ENCODE peak calls at places on chromosomes 4 and X, in six cellular contexts. A is tibial nerve, E is MM.1S, I is coronary artery, L is neural progenitor cell, D is AG04450. N is an unnamed sample.

GRCh38 chr4:143581331-143581961 is 67.9 kb downstream of the SMARCA5 start:
- DNase-seq in L (peak; percentile 47), A (no peak), E (no peak), I (no peak), D (no peak), N (no peak)

GRCh38 chrX:40734956-40735317 is 405 bp downstream of the MED14 start:
- DNase-seq in E (peak; percentile 18), I (no peak), D (no peak), L (no peak), A (no peak), N (peak; percentile 16)

GRCh38 chr4:54014761-54015160 is 49.6 kb downstream of the CHIC2 start:
- DNase-seq in E (no peak), I (no peak), D (no peak), L (no peak), A (no peak), N (no peak)

GRCh38 chrX:123339201-123339905 is 155.3 kb downstream of the GRIA3 start:
- DNase-seq in D (no peak), E (no peak), L (no peak), A (no peak), I (no peak), N (no peak)

GRCh38 chrX:97326456-97326855 is 442.7 kb downstream of the RPA4 start:
- DNase-seq in I (no peak), D (no peak), L (no peak), E (peak; percentile 93), A (no peak), N (no peak)

GRCh38 chrX:131746491-131746968 is 202.7 kb downstream of the OR13H1 start:
- DNase-seq in I (peak; percentile 88), D (no peak), L (no peak), A (no peak), E (peak; percentile 78), N (peak; percentile 17)

GRCh38 chr4:187209921-187210613 is 486.4 kb upstream of the FAT1 start:
- DNase-seq in D (peak; percentile 45), E (no peak), L (no peak), A (no peak), I (no peak), N (peak; percentile 39)

GRCh38 chr4:53767503-53767902 is 176.2 kb upstream of the LNX1 start:
- DNase-seq in L (no peak), A (no peak), E (no peak), D (no peak), I (no peak), N (no peak)

GRCh38 chr4:135236035-135236434 is 1034.4 kb upstream of the PABPC4L start:
- DNase-seq in I (no peak), D (no peak), A (no peak), E (no peak), L (no peak), N (no peak)

GRCh38 chrX:66016905-66017658 is 22.8 kb downstream of the VSIG4 start:
- DNase-seq in L (no peak), D (no peak), I (no peak), A (no peak), E (no peak), N (no peak)

GRCh38 chr4:24794111-24794860 is 1.1 kb upstream of the SOD3 start:
- DNase-seq in D (no peak), I (peak; percentile 88), E (no peak), L (no peak), A (no peak), N (peak; percentile 30)

GRCh38 chrX:44012484-44013096 is 39.4 kb upstream of the NDP start:
- DNase-seq in I (no peak), E (peak; percentile 50), L (no peak), A (no peak), D (no peak), N (peak; percentile 16)

GRCh38 chr4:7159923-7160322 is 32.4 kb upstream of the SORCS2 start:
- DNase-seq in D (no peak), E (no peak), A (peak; percentile 5), I (no peak), L (no peak), N (no peak)

GRCh38 chr4:91226838-91227237 is 1076.9 kb upstream of the GRID2 start:
- DNase-seq in D (no peak), L (no peak), E (no peak), A (no peak), I (no peak), N (no peak)

GRCh38 chr4:153649572-153649991 is 34.5 kb upstream of the TLR2 start:
- DNase-seq in E (no peak), L (peak; percentile 67), A (no peak), I (no peak), D (no peak), N (no peak)

GRCh38 chr4:19711871-19712270 is 539.8 kb upstream of the SLIT2 start:
- DNase-seq in L (no peak), D (peak; percentile 30), E (no peak), A (no peak), I (no peak), N (no peak)

GRCh38 chr4:153166971-153167501 is 37.2 kb upstream of the TRIM2 start:
- DNase-seq in D (no peak), A (no peak), I (no peak), L (no peak), E (no peak), N (no peak)

GRCh38 chr4:83231620-83232056 is 53.0 kb downstream of the COQ2 start:
- DNase-seq in I (no peak), A (no peak), L (no peak), E (peak; percentile 66), D (no peak), N (no peak)

GRCh38 chr4:183601381-183601780 is 57.6 kb downstream of the RWDD4 start:
- DNase-seq in L (no peak), I (no peak), D (no peak), E (no peak), A (no peak), N (no peak)

GRCh38 chrX:69815519-69815918 is 199.6 kb downstream of the EDA start:
- DNase-seq in L (no peak), A (no peak), E (no peak), D (no peak), I (no peak), N (no peak)

GRCh38 chr4:141283152-141283551 is 62.5 kb downstream of the ZNF330 start:
- DNase-seq in D (no peak), I (no peak), A (no peak), L (no peak), E (no peak), N (no peak)

GRCh38 chr4:102780476-102781144 is 19.8 kb upstream of the MANBA start:
- DNase-seq in I (no peak), E (peak; percentile 88), L (no peak), D (no peak), A (no peak), N (no peak)

GRCh38 chrX:15750611-15751159 is 12.6 kb downstream of the CA5B start:
- DNase-seq in E (no peak), L (no peak), D (no peak), I (no peak), A (no peak), N (no peak)

GRCh38 chr4:36328130-36328529 is 46.7 kb downstream of the DTHD1 start:
- DNase-seq in D (no peak), L (no peak), I (no peak), A (no peak), E (no peak), N (no peak)

GRCh38 chr4:121455285-121455684 is 74.5 kb upstream of the QRFPR start:
- DNase-seq in A (no peak), D (no peak), L (no peak), E (no peak), I (no peak), N (no peak)

GRCh38 chr4:152531479-152531878 is 4.4 kb downstream of the FBXW7 start:
- DNase-seq in E (no peak), I (no peak), A (no peak), D (no peak), L (peak; percentile 17), N (no peak)

GRCh38 chr4:6029254-6029653 is 11.0 kb upstream of the C4orf50 start:
- DNase-seq in E (no peak), I (no peak), D (no peak), L (peak; percentile 45), A (no peak), N (no peak)

GRCh38 chr4:11069581-11069980 is 359.1 kb downstream of the HS3ST1 start:
- DNase-seq in D (no peak), E (no peak), I (no peak), A (no peak), L (peak; percentile 34), N (no peak)
- H3K4me3 ChIP-seq in D (no peak overlapping the region), E (no peak overlapping the region), I (no peak overlapping the region), A (no peak overlapping the region), L (no peak overlapping the region), N (no peak overlapping the region)

DNA sequence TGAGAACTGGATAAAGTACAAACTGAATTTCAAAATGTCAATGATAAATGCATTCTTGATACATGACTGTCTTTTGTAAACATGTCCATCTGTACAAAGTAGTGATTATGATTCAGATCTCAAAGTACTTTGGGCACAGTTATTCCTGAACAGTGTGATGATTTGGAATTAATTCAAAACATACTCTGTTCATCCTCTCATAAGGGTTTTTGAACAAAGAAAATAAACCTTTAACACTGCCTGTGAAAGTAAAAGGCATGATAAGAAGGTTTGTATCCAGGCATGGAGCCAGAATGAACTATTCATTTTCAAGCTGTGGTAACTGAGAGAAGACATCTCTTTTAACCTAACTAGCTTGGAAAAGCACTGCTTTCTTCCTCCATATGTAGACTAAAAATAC is 886 bp upstream of the KLHL4 start:
- DNase-seq in A (no peak), L (no peak), D (no peak), I (no peak), E (no peak), N (no peak)
- H3K4me3 ChIP-seq in A (no peak overlapping the region), L (no peak overlapping the region), D (no peak overlapping the region), I (no peak overlapping the region), E (no peak overlapping the region), N (no peak overlapping the region)

DNA sequence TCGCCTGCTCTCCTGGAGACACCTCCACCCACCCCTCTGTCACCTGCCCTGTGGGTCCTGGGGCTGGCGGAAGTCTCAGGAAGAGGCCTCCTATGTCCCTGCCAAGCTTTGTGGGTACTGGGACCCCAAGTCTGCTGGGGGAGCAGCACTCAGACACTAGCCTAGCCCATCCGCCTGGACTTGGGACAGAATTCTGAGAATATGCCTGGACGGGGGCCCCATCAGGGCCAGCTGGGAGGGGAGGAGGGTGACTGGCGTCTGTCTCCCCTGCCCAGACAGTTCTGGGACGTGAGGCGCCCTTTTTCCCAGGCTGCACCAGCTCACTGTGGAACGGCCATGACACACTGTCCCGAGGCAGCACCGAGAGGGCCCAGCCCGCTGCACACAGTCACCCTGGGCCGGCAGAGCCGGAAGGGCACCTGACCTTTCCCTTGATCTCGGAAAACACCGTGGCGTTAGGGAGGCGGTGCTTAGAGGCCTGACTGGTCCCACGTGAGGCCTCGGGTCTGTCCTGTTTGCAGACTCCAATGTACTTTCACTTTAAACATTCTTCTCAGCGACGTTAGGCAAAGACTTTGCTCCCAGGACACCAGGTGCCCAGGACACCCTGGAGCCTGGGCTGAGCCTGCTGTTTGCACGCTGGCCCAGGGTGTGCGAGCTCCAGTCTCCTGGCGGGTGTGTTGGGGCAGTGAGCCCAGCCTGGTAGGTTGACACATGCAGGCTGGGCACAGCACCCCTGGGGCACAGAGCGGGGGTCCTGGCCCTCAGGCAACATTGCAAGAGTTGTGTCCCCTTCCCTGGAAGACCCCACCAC is 700 bp downstream of the SLC26A1 start:
- DNase-seq in L (no peak), D (no peak), E (no peak), A (no peak), I (no peak), N (no peak)
- H3K4me3 ChIP-seq in L (no peak overlapping the region), D (no peak overlapping the region), E (no peak overlapping the region), A (no peak overlapping the region), I (no peak overlapping the region), N (no peak overlapping the region)

DNA sequence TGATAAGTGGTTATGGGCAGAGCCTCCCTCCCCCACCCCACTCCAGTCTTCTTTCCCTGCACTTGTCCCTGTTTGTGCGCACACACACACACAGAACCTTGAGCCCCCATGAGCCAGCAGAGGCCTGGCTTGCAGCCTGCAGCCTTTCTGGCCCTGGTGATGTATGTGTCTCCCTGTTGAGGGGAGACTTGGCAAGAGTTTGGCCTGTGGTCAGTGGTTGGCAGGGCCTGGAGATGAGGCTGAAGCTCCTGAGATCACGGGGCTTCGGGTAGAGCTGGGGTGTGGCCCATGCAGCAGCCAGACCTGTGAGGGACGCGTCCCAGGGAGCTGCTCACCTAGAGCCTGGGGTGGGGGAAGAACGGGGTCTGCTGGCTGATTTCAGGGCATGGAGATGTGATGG is 2.3 kb downstream of the GPR173 start:
- DNase-seq in E (no peak), D (no peak), A (no peak), L (no peak), I (no peak), N (no peak)
- H3K4me3 ChIP-seq in E (no peak overlapping the region), D (peak overlapping the region; percentile 71), A (no peak overlapping the region), L (no peak overlapping the region), I (no peak overlapping the region), N (no peak overlapping the region)